ENCODE peak calls at places on chromosomes 11 and 22, in eight cellular contexts. O is anterior cingulate cortex, H is NCI-H1436, Z is lower lobe of right lung, R is astrocyte of the cerebellum, K is left cardiac atrium, U is right lobe of liver, E is HS-5. Y is an unnamed sample.

GRCh38 chr11:35404397-35404775 is 15.0 kb downstream of the SLC1A2 start:
- DNase-seq in O (no peak), H (no peak), Z (peak), R (no peak), K (peak), U (no peak), E (no peak), Y (no peak)

GRCh38 chr11:107563702-107564101 is 1.8 kb downstream of the ALKBH8 start:
- DNase-seq in O (no peak), H (peak), Z (no peak), R (peak), K (no peak), U (no peak), E (no peak), Y (no peak)

GRCh38 chr22:48051796-48052620 is 1289.6 kb downstream of the TBC1D22A start:
- DNase-seq in O (no peak), H (no peak), Z (no peak), R (no peak), K (no peak), U (no peak), E (no peak), Y (no peak)

GRCh38 chr11:62830904-62831519 is 839 bp downstream of the STX5 start:
- DNase-seq in O (no peak), H (peak), Z (no peak), R (no peak), K (no peak), U (no peak), E (no peak), Y (no peak)

GRCh38 chr11:44316388-44317240 is 6.7 kb upstream of the ALX4 start:
- DNase-seq in O (no peak), H (peak), Z (no peak), R (no peak), K (no peak), U (no peak), E (no peak), Y (no peak)

GRCh38 chr11:102061276-102061675 is 14.0 kb downstream of the CFAP300 start:
- DNase-seq in O (no peak), H (no peak), Z (no peak), R (no peak), K (no peak), U (no peak), E (no peak), Y (no peak)

GRCh38 chr11:6012055-6012668 is 5.4 kb upstream of the OR56A4 start:
- DNase-seq in O (no peak), H (no peak), Z (no peak), R (no peak), K (no peak), U (no peak), E (no peak), Y (no peak)

GRCh38 chr11:70073881-70074371 is 4.2 kb upstream of the ANO1 start:
- DNase-seq in O (no peak), H (no peak), Z (no peak), R (peak), K (peak), U (peak), E (no peak), Y (no peak)

GRCh38 chr11:101022256-101022655 is 107.4 kb downstream of the PGR start:
- DNase-seq in O (no peak), H (no peak), Z (no peak), R (no peak), K (no peak), U (no peak), E (no peak), Y (no peak)

GRCh38 chr11:33376331-33377099 is 119.3 kb downstream of the HIPK3 start:
- DNase-seq in O (no peak), H (no peak), Z (no peak), R (no peak), K (no peak), U (no peak), E (no peak), Y (no peak)

GRCh38 chr11:64542172-64543125 is 48.6 kb upstream of the SLC22A12 start:
- DNase-seq in O (no peak), H (no peak), Z (peak), R (no peak), K (no peak), U (no peak), E (no peak), Y (no peak)

GRCh38 chr11:66727282-66727882 is 1.6 kb downstream of the SPTBN2 start:
- DNase-seq in O (no peak), H (no peak), Z (no peak), R (no peak), K (peak), U (peak), E (no peak), Y (no peak)

GRCh38 chr11:118418770-118419169 is 17.4 kb downstream of the ATP5MG start:
- DNase-seq in O (no peak), H (no peak), Z (no peak), R (no peak), K (no peak), U (no peak), E (no peak), Y (no peak)